ENCODE peak calls at places on chromosomes 12 and 14, in five cellular contexts. Q is prostate gland, N is BE2C, P is left ventricle myocardium inferior, C is hepatocyte. B is an unnamed sample.

GRCh38 chr12:79691299-79692248 is 810 bp upstream of the PAWR start:
- DNase-seq in Q (peak; percentile 29), N (no peak), P (no peak), C (peak; percentile 28), B (peak; percentile 35)

GRCh38 chr12:1497161-1497560 is 97.2 kb downstream of the FBXL14 start:
- DNase-seq in Q (no peak), N (no peak), P (no peak), C (no peak), B (no peak)

GRCh38 chr14:69354383-69355154 is 43.5 kb downstream of the ERH start:
- DNase-seq in Q (peak; percentile 16), N (no peak), P (no peak), C (no peak), B (peak; percentile 32)

GRCh38 chr12:70002097-70002911 is 177.3 kb downstream of the MYRFL start:
- DNase-seq in Q (no peak), N (no peak), P (peak; percentile 40), C (no peak), B (no peak)

GRCh38 chr12:45214739-45215418 is 1.0 kb upstream of the ANO6 start:
- DNase-seq in Q (no peak), N (no peak), P (no peak), C (no peak), B (no peak)

GRCh38 chr12:131217024-131217586 is 263.4 kb downstream of the ADGRD1 start:
- DNase-seq in Q (no peak), N (peak; percentile 73), P (no peak), C (no peak), B (no peak)

GRCh38 chr14:25237845-25238244 is 187.9 kb upstream of the STXBP6 start:
- DNase-seq in Q (no peak), N (no peak), P (no peak), C (peak; percentile 49), B (peak; percentile 28)

GRCh38 chr12:53676715-53677611 is 1.1 kb upstream of the ATP5MC2 start:
- DNase-seq in Q (no peak), N (no peak), P (peak; percentile 42), C (peak; percentile 35), B (peak; percentile 45)

GRCh38 chr14:83372271-83372670 is 1838.6 kb upstream of the SEL1L start:
- DNase-seq in Q (no peak), N (no peak), P (no peak), C (no peak), B (no peak)

GRCh38 chr14:61350427-61350826 is 29.0 kb downstream of the PRKCH start:
- DNase-seq in Q (no peak), N (no peak), P (no peak), C (no peak), B (no peak)

GRCh38 chr12:71216725-71217579 is 59.2 kb upstream of the TSPAN8 start:
- DNase-seq in Q (peak; percentile 24), N (peak; percentile 60), P (no peak), C (peak; percentile 41), B (peak; percentile 72)

GRCh38 chr12:10214131-10214876 is 1.6 kb downstream of the GABARAPL1 start:
- DNase-seq in Q (no peak), N (no peak), P (no peak), C (peak; percentile 46), B (no peak)

GRCh38 chr14:105898482-105899010 is 372.2 kb downstream of the TMEM121 start:
- DNase-seq in Q (no peak), N (no peak), P (no peak), C (no peak), B (no peak)

GRCh38 chr12:1691123-1692007 is 495 bp downstream of the ADIPOR2 start:
- DNase-seq in Q (peak; percentile 21), N (peak; percentile 61), P (peak; percentile 41), C (peak; percentile 67), B (peak; percentile 52)

DNA sequence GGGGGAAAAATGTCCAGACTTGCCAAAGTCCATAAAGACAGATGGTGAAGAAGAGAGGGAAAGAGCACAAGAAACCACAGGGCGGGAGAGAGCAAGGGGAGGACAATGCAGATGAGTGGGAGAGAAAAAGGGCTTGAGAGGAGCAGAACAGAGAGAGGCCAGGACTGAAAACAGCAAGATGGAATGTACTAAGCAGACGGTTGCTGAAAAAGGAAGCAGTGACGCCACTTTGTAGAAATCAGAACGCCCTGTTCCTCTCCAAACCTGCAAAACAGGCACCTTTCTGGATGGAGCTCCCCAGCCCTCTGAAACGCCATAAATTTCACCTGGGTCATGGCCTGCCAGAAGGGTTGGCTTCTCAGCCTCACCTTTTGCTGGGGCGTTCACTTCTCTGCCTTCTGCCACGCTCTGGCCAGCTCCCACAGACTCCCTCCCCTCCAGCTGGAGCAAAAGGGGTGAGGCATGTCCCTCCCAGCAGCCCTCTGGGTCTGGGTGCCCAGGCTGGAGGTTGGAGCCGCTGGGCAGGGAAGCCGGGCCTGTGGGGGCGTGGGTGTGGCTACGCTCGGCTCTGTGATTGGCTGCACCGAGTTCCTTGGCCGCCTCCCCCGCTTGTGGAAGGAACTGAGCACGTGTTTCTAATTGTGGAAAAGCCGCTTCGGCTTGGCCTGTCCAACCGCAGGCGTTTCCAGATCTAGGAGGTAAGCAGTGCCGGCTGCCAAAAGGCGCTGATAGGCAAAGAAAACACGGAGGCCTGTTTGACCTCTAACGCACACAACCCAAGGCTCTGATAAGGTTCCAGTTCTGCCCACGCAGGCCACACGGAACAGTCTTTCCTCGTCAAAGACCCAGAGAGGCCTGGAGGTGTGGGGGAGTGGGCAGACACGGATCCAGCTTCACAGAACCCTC is 29.3 kb downstream of the SLC7A8 start:
- DNase-seq in Q (peak; percentile 96), N (peak; percentile 34), P (peak; percentile 92), C (peak; percentile 74), B (peak; percentile 87)
- H3K4me3 ChIP-seq in Q (peak overlapping the region; percentile 28), N (no peak overlapping the region), P (peak overlapping the region; percentile 60), C (no peak overlapping the region), B (no peak overlapping the region)

GRCh38 chr12:57889541-57889989 is 43.0 kb upstream of the CTDSP2 start:
- DNase-seq in Q (no peak), N (no peak), P (peak; percentile 83), C (peak; percentile 60), B (peak; percentile 72)
- H3K4me3 ChIP-seq in Q (no peak overlapping the region), N (no peak overlapping the region), P (peak overlapping the region; percentile 50), C (no peak overlapping the region), B (no peak overlapping the region)

GRCh38 chr14:93332032-93332852 is 594 bp downstream of the BTBD7 start:
- DNase-seq in Q (peak; percentile 42), N (peak; percentile 75), P (peak; percentile 67), C (peak; percentile 87), B (peak; percentile 54)
- H3K4me3 ChIP-seq in Q (peak overlapping the region; percentile 94), N (peak overlapping the region; percentile 88), P (peak overlapping the region; percentile 95), C (peak overlapping the region; percentile 65), B (peak overlapping the region; percentile 85)

DNA sequence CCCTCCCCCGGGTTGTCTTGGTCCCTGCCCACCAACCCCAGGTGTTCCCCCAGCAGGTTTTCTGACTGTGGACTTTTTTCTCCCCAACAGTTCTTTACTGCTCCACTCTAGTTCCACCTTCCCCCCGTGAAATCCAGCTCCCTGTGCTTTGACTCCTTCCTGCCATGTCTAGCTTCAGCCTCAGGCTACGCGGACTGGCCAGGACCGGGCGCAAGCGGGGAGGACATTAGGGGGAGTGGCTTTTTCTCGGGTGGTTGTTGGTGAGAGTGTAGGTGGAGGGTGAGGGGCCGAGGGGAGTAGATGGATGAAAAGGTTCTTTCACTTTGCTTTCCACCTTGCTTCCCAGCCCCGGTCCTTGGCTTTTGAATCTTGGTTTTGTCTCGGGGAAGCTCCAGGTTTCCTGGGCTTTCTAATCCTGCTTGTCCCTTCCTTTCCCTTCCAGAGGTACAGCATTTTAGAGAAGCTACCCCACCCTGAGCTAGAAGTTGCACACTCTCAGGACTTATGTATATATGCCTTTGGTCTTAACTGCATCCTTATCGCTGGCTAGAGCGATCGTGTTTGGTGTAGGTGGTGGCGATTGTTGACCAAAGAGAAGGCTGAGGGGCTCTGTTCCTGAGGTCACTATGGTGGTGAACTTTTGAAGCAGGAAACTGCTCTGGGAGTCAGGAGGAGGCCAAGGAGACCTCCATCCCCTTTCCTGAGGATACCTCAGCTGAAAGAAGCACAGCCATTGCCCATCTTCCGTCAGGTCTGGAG is 754 bp downstream of the PIP4K2C start:
- DNase-seq in Q (no peak), N (peak; percentile 45), P (no peak), C (peak; percentile 65), B (peak; percentile 45)
- H3K4me3 ChIP-seq in Q (peak overlapping the region; percentile 95), N (peak overlapping the region; percentile 80), P (peak overlapping the region; percentile 88), C (peak overlapping the region; percentile 85), B (peak overlapping the region; percentile 100)

B was measured in colonic mucosa.